ENCODE peak calls at places on chromosomes 5 and 9, in five cellular contexts. V is activated CD8-positive, alpha-beta T cell treated with anti-CD3 and anti-CD28 coated beads for 36 hours; E is tibial nerve; P is BJ; N is ovary. Q is an unnamed sample.

GRCh38 chr9:36191290-36191645 is 547 bp downstream of the CLTA start:
- DNase-seq in E (peak; percentile 17), N (peak; percentile 26), P (no peak), V (peak; percentile 62), Q (peak; percentile 37)

GRCh38 chr5:78799254-78800017 is 150.9 kb upstream of the LHFPL2 start:
- DNase-seq in V (no peak), P (no peak), E (no peak), N (no peak), Q (no peak)

GRCh38 chr5:143262393-143263174 is 140.9 kb downstream of the NR3C1 start:
- DNase-seq in P (peak; percentile 39), E (no peak), N (no peak), V (no peak), Q (no peak)

GRCh38 chr9:36415822-36416515 is 15.9 kb upstream of the RNF38 start:
- DNase-seq in V (no peak), P (no peak), N (no peak), E (no peak), Q (no peak)

GRCh38 chr5:98997000-98997399 is 68.2 kb upstream of the CHD1 start:
- DNase-seq in V (no peak), P (no peak), E (no peak), N (no peak), Q (no peak)

GRCh38 chr5:140118294-140118936 is 4.5 kb downstream of the PURA start:
- DNase-seq in P (no peak), V (no peak), E (no peak), N (no peak), Q (no peak)

GRCh38 chr9:113632776-113633590 is 169.5 kb downstream of the RGS3 start:
- DNase-seq in V (peak; percentile 67), E (no peak), P (no peak), N (peak; percentile 10), Q (no peak)

GRCh38 chr5:168291281-168291960 is at the start of gene WWC1:
- DNase-seq in E (no peak), P (no peak), N (no peak), V (peak; percentile 51), Q (peak; percentile 86)

GRCh38 chr5:93601433-93602175 is 18.6 kb downstream of the NR2F1 start:
- DNase-seq in E (peak; percentile 49), V (no peak), N (no peak), P (no peak), Q (no peak)

GRCh38 chr5:31886206-31886605 is 247.3 kb downstream of the PDZD2 start:
- DNase-seq in V (no peak), N (no peak), E (no peak), P (no peak), Q (no peak)

GRCh38 chr5:96172436-96172835 is 210.8 kb upstream of the ELL2 start:
- DNase-seq in V (no peak), P (peak; percentile 30), E (no peak), N (no peak), Q (no peak)

GRCh38 chr9:86424246-86424891 is 70.2 kb upstream of the TUT7 start:
- DNase-seq in P (no peak), V (no peak), N (no peak), E (no peak), Q (no peak)

GRCh38 chr5:60404171-60404570 is 295.8 kb downstream of the DEPDC1B start:
- DNase-seq in V (no peak), P (no peak), E (no peak), N (no peak), Q (no peak)

GRCh38 chr9:113416149-113416726 is 5.7 kb downstream of the C9orf43 start:
- DNase-seq in V (no peak), N (no peak), E (no peak), P (no peak), Q (peak; percentile 78)

GRCh38 chr5:159777049-159777448 is 139.2 kb upstream of the ADRA1B start:
- DNase-seq in N (no peak), V (no peak), E (no peak), P (no peak), Q (no peak)

GRCh38 chr9:3756071-3756470 is 230.3 kb upstream of the RFX3 start:
- DNase-seq in V (no peak), P (no peak), N (no peak), E (no peak), Q (no peak)

GRCh38 chr9:125748511-125749099 is 1.4 kb downstream of the PBX3 start:
- DNase-seq in E (no peak), P (no peak), N (peak; percentile 22), V (peak; percentile 22), Q (peak; percentile 34)

GRCh38 chr9:131997779-131998178 is 81.9 kb downstream of the MED27 start:
- DNase-seq in N (peak; percentile 30), E (peak; percentile 11), P (no peak), V (no peak), Q (no peak)

GRCh38 chr5:775960-776861 is 8.3 kb downstream of the ZDHHC11B start:
- DNase-seq in N (peak; percentile 17), V (no peak), P (no peak), E (no peak), Q (peak; percentile 13)

GRCh38 chr5:38467353-38468040 is 88.9 kb downstream of the LIFR start:
- DNase-seq in P (no peak), E (no peak), N (peak; percentile 85), V (no peak), Q (no peak)

GRCh38 chr5:116766470-116766947 is 191.9 kb upstream of the SEMA6A start:
- DNase-seq in N (peak; percentile 71), P (no peak), V (peak; percentile 9), E (no peak), Q (peak; percentile 57)

GRCh38 chr5:24314106-24314505 is 330.7 kb downstream of the CDH10 start:
- DNase-seq in V (no peak), P (no peak), E (no peak), N (no peak), Q (no peak)

GRCh38 chr5:108765647-108766046 is 17.9 kb downstream of the FER start:
- DNase-seq in V (no peak), P (no peak), N (no peak), E (no peak), Q (no peak)

GRCh38 chr5:68406767-68407232 is 191.2 kb downstream of the PIK3R1 start:
- DNase-seq in V (no peak), E (no peak), N (no peak), P (no peak), Q (peak; percentile 52)

GRCh38 chr5:38532165-38532669 is 24.2 kb downstream of the LIFR start:
- DNase-seq in P (no peak), E (no peak), V (no peak), N (no peak), Q (no peak)

GRCh38 chr5:112253478-112254250 is 165.4 kb downstream of the EPB41L4A start:
- DNase-seq in N (peak; percentile 27), V (no peak), P (peak; percentile 5), E (peak; percentile 7), Q (no peak)

GRCh38 chr9:138105123-138105415 is 227.5 kb downstream of the CACNA1B start:
- DNase-seq in N (no peak), V (no peak), E (no peak), P (no peak), Q (no peak)

GRCh38 chr9:120531683-120532300 is 48.2 kb downstream of the CDK5RAP2 start:
- DNase-seq in E (no peak), N (no peak), V (no peak), P (no peak), Q (no peak)

GRCh38 chr9:133315997-133316396 is 20.0 kb downstream of the SURF6 start:
- DNase-seq in N (no peak), V (no peak), P (no peak), E (no peak), Q (no peak)

GRCh38 chr9:101498323-101498722 is 35.3 kb upstream of the RNF20 start:
- DNase-seq in P (no peak), V (no peak), E (no peak), N (no peak), Q (no peak)

GRCh38 chr5:159319822-159320221 is 10.5 kb downstream of the IL12B start:
- DNase-seq in N (no peak), E (no peak), V (no peak), P (no peak), Q (no peak)

GRCh38 chr9:123073991-123074422 is 40.5 kb downstream of the GPR21 start:
- DNase-seq in N (no peak), E (no peak), V (no peak), P (peak; percentile 84), Q (no peak)

GRCh38 chr5:16842916-16843315 is 93.2 kb downstream of the MYO10 start:
- DNase-seq in P (no peak), V (no peak), N (no peak), E (no peak), Q (no peak)

GRCh38 chr9:99351647-99352046 is 129.6 kb downstream of the SEC61B start:
- DNase-seq in P (no peak), V (no peak), N (no peak), E (no peak), Q (no peak)

GRCh38 chr9:33524431-33524947 is 438 bp downstream of the ANKRD18B start:
- DNase-seq in V (no peak), N (no peak), E (no peak), P (no peak), Q (peak; percentile 19)

GRCh38 chr5:72308853-72309191 is 11.2 kb downstream of the MRPS27 start:
- DNase-seq in E (no peak), V (no peak), P (no peak), N (no peak), Q (no peak)

GRCh38 chr5:72320022-72320898 is at the start of the genes MRPS27 and PTCD2:
- DNase-seq in V (peak; percentile 97), N (peak; percentile 95), E (peak; percentile 94), P (peak; percentile 79), Q (peak; percentile 96)

GRCh38 chr5:72314571-72315172 is 5.4 kb downstream of the MRPS27 start:
- DNase-seq in V (no peak), N (no peak), P (no peak), E (no peak), Q (no peak)
- TF ChIP-seq CTCF in V (no peak), N (no peak), P (no peak), E (no peak), Q (no peak)

GRCh38 chr5:163104496-163104895 is 332.9 kb upstream of the CCNG1 start:
- DNase-seq in N (no peak), E (no peak), V (peak; percentile 7), P (no peak), Q (no peak)
- TF ChIP-seq CTCF in N (no peak), E (no peak), V (no peak), P (no peak), Q (no peak)

GRCh38 chr9:124419832-124420489 is 4.7 kb upstream of the PSMB7 start:
- DNase-seq in V (peak; percentile 8), P (no peak), E (no peak), N (no peak), Q (no peak)
- TF ChIP-seq CTCF in V (peak; percentile 39), P (no peak), E (no peak), N (peak; percentile 4), Q (no peak)

GRCh38 chr5:115625579-115626443 is at the start of gene TMED7:
- DNase-seq in N (peak; percentile 99), E (peak; percentile 99), P (peak; percentile 87), V (peak; percentile 100), Q (peak; percentile 96)
- TF ChIP-seq CTCF in N (no peak), E (no peak), P (no peak), V (no peak), Q (no peak)

GRCh38 chr5:6652025-6652424 is 18.8 kb downstream of the SRD5A1 start:
- DNase-seq in N (no peak), E (no peak), P (no peak), V (no peak), Q (peak; percentile 33)
- TF ChIP-seq CTCF in N (no peak), E (no peak), P (no peak), V (no peak), Q (no peak)

GRCh38 chr5:76571595-76571994 is 51.6 kb downstream of the F2RL2 start:
- DNase-seq in N (no peak), V (no peak), P (no peak), E (no peak), Q (no peak)
- TF ChIP-seq CTCF in N (no peak), V (no peak), P (no peak), E (no peak), Q (no peak)